ENCODE peak calls at places on chromosomes 12 and 14, in four cellular contexts. W is activated effector memory CD4-positive, alpha-beta T cell treated with anti-CD3 and anti-CD28 coated beads, Interleukin-2, amount 50 U/mL, for 16 hours; N is HCEC 1CT; Z is endothelial cell. E is an unnamed sample.

GRCh38 chr12:121797937-121798801 is 4.7 kb upstream of the RHOF start:
- DNase-seq in Z (no peak), W (no peak), N (no peak), E (no peak)

GRCh38 chr12:18454330-18454729 is 193.0 kb downstream of the PIK3C2G start:
- DNase-seq in W (no peak), Z (no peak), N (no peak), E (no peak)

GRCh38 chr14:54446201-54446693 is 5.1 kb upstream of the CNIH1 start:
- DNase-seq in Z (no peak), W (no peak), N (no peak), E (no peak)

GRCh38 chr14:31788340-31788739 is 227.1 kb downstream of the NUBPL start:
- DNase-seq in N (no peak), Z (no peak), W (no peak), E (no peak)

GRCh38 chr14:51396222-51396815 is 156.3 kb downstream of the TMX1 start:
- DNase-seq in N (peak), W (no peak), Z (no peak), E (no peak)

GRCh38 chr12:91140660-91141045 is 29.4 kb upstream of the LUM start:
- DNase-seq in Z (no peak), N (peak), W (no peak), E (no peak)

GRCh38 chr12:119005085-119005484 is 23.7 kb downstream of the SRRM4 start:
- DNase-seq in Z (no peak), N (no peak), W (no peak), E (no peak)

GRCh38 chr14:61577506-61577931 is 117.8 kb upstream of the HIF1A start:
- DNase-seq in N (no peak), Z (no peak), W (no peak), E (no peak)

E was measured in frontal cortex.